ENCODE peak calls at places on chromosomes 12 and 14, in ten cellular contexts. O is RWPE1; D is osteocyte; T is A172; B is NCI-H510A treated with DMSO at 0.1 percent for 48 hours; Z is omental fat pad; K is adipocyte; I is mesenchymal stem cell; E is activated CD4-positive, alpha-beta T cell treated with anti-CD3 and anti-CD28 coated beads, Interleukin-2, amount 50 U/mL, for 24 hours; N is stimulated activated CD8-positive, alpha-beta memory T cell treated with anti-CD3 and anti-CD28 coated beads, Interleukin-2, amount 100 ng/mL, for 1 hour. F is an unnamed sample.

GRCh38 chr12:4118017-4118510 is 155.5 kb upstream of the CCND2 start:
- DNase-seq in Z (no peak), B (no peak), K (peak), N (no peak), E (no peak), I (peak), O (no peak), T (peak), D (peak), F (no peak)

GRCh38 chr12:27521066-27521465 is 2.9 kb upstream of the PPFIBP1 start:
- DNase-seq in B (peak), K (peak), N (no peak), I (no peak), E (no peak), T (peak), D (no peak), Z (no peak), O (no peak), F (no peak)

GRCh38 chr14:54364555-54365415 is 32.0 kb upstream of the CDKN3 start:
- DNase-seq in E (no peak), K (peak), D (no peak), T (peak), N (no peak), I (peak), B (no peak), Z (no peak), O (no peak), F (no peak)

GRCh38 chr12:26471560-26471959 is 276.2 kb downstream of the SSPN start:
- DNase-seq in I (no peak), E (no peak), Z (no peak), N (no peak), T (no peak), B (no peak), K (peak), D (no peak), O (no peak), F (peak)

GRCh38 chr12:102343361-102344121 is 136.8 kb downstream of the IGF1 start:
- DNase-seq in T (peak), N (no peak), O (peak), K (peak), B (no peak), D (no peak), Z (no peak), I (no peak), E (no peak), F (no peak)

GRCh38 chr12:108564724-108565123 is 2.3 kb downstream of the ISCU start:
- DNase-seq in B (no peak), D (no peak), T (no peak), E (no peak), Z (no peak), O (no peak), K (no peak), N (no peak), I (no peak), F (no peak)

GRCh38 chr14:32352631-32353030 is 23.5 kb downstream of the AKAP6 start:
- DNase-seq in E (no peak), B (no peak), D (no peak), I (no peak), K (no peak), T (no peak), O (no peak), Z (no peak), N (no peak), F (no peak)

GRCh38 chr14:92960706-92961566 is 38.0 kb downstream of the CHGA start:
- DNase-seq in Z (no peak), I (no peak), B (peak), T (peak), K (peak), D (no peak), O (peak), E (no peak), N (no peak), F (no peak)

GRCh38 chr14:95038521-95039250 is 118.6 kb downstream of the DICER1 start:
- DNase-seq in N (no peak), E (no peak), K (no peak), I (no peak), D (peak), B (no peak), O (no peak), Z (no peak), T (no peak), F (no peak)

GRCh38 chr12:15827136-15827535 is 37.9 kb upstream of the EPS8 start:
- DNase-seq in D (no peak), O (no peak), E (no peak), K (no peak), T (no peak), Z (no peak), I (no peak), B (no peak), N (no peak), F (no peak)

GRCh38 chr12:32332446-32332845 is 66.9 kb upstream of the FGD4 start:
- DNase-seq in K (no peak), B (no peak), T (no peak), E (no peak), N (no peak), O (no peak), D (no peak), I (peak), Z (no peak), F (no peak)